ENCODE peak calls at places on chromosomes 3 and 15, in five cellular contexts. Z is AG09309, I is fibroblast of lung, B is GM12865, G is fibroblast of pulmonary artery. K is an unnamed sample.

GRCh38 chr15:56936929-56937328 is 18.5 kb downstream of the TCF12 start:
- DNase-seq in Z (no peak), I (no peak), B (no peak), G (no peak), K (no peak)

GRCh38 chr3:14620512-14620911 is 31.1 kb upstream of the CCDC174 start:
- DNase-seq in Z (no peak), I (no peak), B (no peak), G (no peak), K (no peak)

GRCh38 chr15:55715355-55716076 is 27.4 kb downstream of the PRTG start:
- DNase-seq in Z (no peak), I (no peak), B (no peak), G (no peak), K (no peak)

GRCh38 chr3:101725192-101725889 is 927 bp downstream of the CEP97 start:
- DNase-seq in Z (no peak), I (peak), B (peak), G (peak), K (peak)

GRCh38 chr3:58609990-58610389 is 32.8 kb upstream of the FAM107A start:
- DNase-seq in Z (no peak), I (peak), B (peak), G (no peak), K (no peak)

GRCh38 chr3:61065451-61066011 is 185.7 kb downstream of the FHIT start:
- DNase-seq in Z (no peak), I (no peak), B (no peak), G (no peak), K (no peak)

GRCh38 chr15:83835384-83836010 is 181.6 kb downstream of the ADAMTSL3 start:
- DNase-seq in Z (no peak), I (no peak), B (no peak), G (no peak), K (no peak)

GRCh38 chr3:153161714-153162512 is at the start of gene RAP2B:
- DNase-seq in Z (peak), I (peak), B (peak), G (peak), K (peak)

GRCh38 chr3:50591196-50591741 is 20.3 kb downstream of the CISH start:
- DNase-seq in Z (no peak), I (no peak), B (no peak), G (no peak), K (no peak)

GRCh38 chr3:33798418-33799201 is at the start of gene PDCD6IP:
- DNase-seq in Z (peak), I (peak), B (peak), G (peak), K (peak)

GRCh38 chr3:176978441-176978840 is 218.8 kb downstream of the TBL1XR1 start:
- DNase-seq in Z (no peak), I (no peak), B (no peak), G (peak), K (no peak)

GRCh38 chr3:13638927-13639326 is 90.0 kb downstream of the FBLN2 start:
- DNase-seq in Z (no peak), I (no peak), B (no peak), G (no peak), K (no peak)

GRCh38 chr3:125556314-125556713 is 36.3 kb upstream of the SNX4 start:
- DNase-seq in Z (no peak), I (peak), B (no peak), G (peak), K (peak)

GRCh38 chr3:183697610-183698317 is at the start of gene YEATS2:
- DNase-seq in Z (no peak), I (peak), B (peak), G (peak), K (peak)

GRCh38 chr15:83653639-83654378 is at the start of gene ADAMTSL3:
- DNase-seq in Z (no peak), I (peak), B (no peak), G (peak), K (peak)

GRCh38 chr3:174581551-174581950 is 277.6 kb upstream of the NAALADL2 start:
- DNase-seq in Z (no peak), I (no peak), B (no peak), G (no peak), K (no peak)

GRCh38 chr3:129661766-129662165 is 55.3 kb upstream of the PLXND1 start:
- DNase-seq in Z (no peak), I (no peak), B (no peak), G (no peak), K (no peak)

GRCh38 chr15:68656438-68656739 is 77.6 kb downstream of the CORO2B start:
- DNase-seq in Z (no peak), I (no peak), B (no peak), G (no peak), K (no peak)
- TF ChIP-seq CTCF in Z (no peak), I (no peak), B (no peak), G (no peak), K (no peak)

GRCh38 chr15:96463376-96463775 is 132.9 kb downstream of the NR2F2 start:
- DNase-seq in Z (no peak), I (no peak), B (no peak), G (no peak), K (no peak)
- H3K4me3 ChIP-seq in Z (no peak), I (no peak), B (no peak), G (no peak), K (no peak)

GRCh38 chr3:105960381-105960780 is 91.6 kb upstream of the CBLB start:
- DNase-seq in Z (no peak), I (no peak), B (no peak), G (no peak), K (no peak)

GRCh38 chr3:105957722-105958121 is 88.9 kb upstream of the CBLB start:
- DNase-seq in Z (peak), I (peak), B (no peak), G (peak), K (no peak)

GRCh38 chr3:105956311-105956710 is 87.5 kb upstream of the CBLB start:
- DNase-seq in Z (no peak), I (no peak), B (no peak), G (no peak), K (no peak)

GRCh38 chr3:105953831-105954230 is 85.0 kb upstream of the CBLB start:
- DNase-seq in Z (no peak), I (peak), B (no peak), G (no peak), K (no peak)

GRCh38 chr3:105958237-105959000 is 89.6 kb upstream of the CBLB start:
- DNase-seq in Z (no peak), I (no peak), B (no peak), G (no peak), K (no peak)
- TF ChIP-seq CTCF in Z (no peak), I (no peak), B (no peak), G (no peak), K (no peak)

GRCh38 chr3:81955908-81956307 is 194.5 kb upstream of the GBE1 start:
- DNase-seq in Z (no peak), I (no peak), B (no peak), G (no peak), K (peak)

GRCh38 chr3:81962396-81962795 is 201.0 kb upstream of the GBE1 start:
- DNase-seq in Z (no peak), I (peak), B (no peak), G (no peak), K (peak)

DNA sequence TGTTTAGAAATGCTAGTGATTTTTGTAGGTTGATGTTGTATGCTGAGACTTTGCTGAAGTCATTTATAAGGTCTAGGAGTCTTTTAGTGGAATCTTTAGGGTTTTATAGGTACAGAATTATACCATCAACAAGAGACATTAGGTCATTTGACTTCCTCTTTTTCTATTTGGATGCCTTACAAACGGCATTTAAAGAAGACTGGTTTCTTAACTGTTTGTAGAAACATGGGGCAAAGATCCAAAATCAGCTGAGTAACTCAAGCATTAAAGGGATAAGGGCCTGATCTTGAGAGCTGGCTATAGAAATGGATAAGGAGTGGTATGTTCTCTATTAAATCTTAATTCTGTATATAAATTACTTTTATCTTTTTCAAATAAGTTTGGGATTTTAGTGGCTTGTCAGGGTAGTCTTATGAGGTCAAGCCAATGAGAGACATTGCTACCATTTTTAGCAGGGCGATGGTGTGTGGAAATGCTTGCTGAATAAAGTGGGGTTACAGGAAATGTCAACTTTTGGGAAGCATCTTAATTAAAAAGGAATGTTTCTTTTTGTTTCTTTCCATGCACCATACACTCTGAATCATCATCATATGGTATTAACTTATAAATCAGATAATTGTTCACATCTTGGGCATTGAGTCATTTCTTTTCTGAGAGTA is 197.7 kb upstream of the GBE1 start:
- DNase-seq in Z (peak), I (peak), B (no peak), G (no peak), K (peak)
- H3K4me3 ChIP-seq in Z (no peak), I (no peak), B (no peak), G (no peak), K (no peak)

DNA sequence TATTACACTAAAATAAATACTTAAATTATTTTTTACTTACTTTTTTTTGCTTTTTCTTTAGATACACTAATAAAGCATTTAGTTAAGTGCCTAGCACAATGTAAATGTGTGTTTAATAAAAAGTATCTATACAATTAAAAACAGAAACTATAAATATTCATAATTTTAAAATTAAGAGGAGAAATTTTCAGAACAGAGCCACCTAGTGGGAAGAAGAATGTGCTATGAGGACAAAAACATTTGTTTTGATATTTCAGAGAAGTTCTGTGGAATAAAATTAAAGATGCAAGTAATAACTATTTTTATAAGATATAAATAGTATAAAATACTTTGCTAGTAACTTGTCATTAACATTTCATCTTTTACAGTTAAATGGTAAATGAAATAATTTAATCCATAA is 33.6 kb upstream of the PLSCR5 start:
- DNase-seq in Z (no peak), I (no peak), B (no peak), G (peak), K (no peak)
- TF ChIP-seq CTCF in Z (peak), I (no peak), B (peak), G (peak), K (peak)

DNA sequence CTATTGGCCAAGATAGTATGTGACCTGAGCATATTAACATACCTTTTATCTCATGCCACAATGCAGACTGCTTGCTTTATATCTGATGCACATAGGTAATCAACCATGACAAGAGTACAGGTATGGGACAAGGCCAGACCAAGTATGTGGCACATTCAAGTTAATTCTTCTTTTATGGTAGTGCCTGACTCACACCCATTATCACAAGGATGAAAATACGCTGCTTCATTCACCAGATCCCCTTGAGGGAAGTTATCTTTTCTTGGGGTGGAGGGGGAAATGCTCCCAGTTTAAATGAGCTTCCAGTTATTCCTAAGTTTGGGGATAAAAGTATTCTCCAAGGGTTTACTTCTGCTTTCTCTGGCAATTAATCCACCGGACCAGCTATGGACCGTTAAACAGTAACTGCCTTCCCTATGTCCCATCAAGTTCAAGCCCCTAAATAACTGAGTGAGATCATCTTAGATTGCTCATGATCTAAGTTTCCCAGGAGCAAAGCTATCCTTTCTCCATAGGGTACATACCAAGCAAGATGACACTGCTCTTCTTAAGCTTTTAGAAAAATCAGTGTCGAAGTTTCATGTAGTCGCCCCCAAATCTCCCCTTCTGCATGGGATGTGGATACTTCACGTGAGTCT is 1.9 kb downstream of the COL8A1 start:
- DNase-seq in Z (no peak), I (peak), B (no peak), G (no peak), K (peak)
- H3K4me3 ChIP-seq in Z (peak), I (peak), B (no peak), G (peak), K (peak)

DNA sequence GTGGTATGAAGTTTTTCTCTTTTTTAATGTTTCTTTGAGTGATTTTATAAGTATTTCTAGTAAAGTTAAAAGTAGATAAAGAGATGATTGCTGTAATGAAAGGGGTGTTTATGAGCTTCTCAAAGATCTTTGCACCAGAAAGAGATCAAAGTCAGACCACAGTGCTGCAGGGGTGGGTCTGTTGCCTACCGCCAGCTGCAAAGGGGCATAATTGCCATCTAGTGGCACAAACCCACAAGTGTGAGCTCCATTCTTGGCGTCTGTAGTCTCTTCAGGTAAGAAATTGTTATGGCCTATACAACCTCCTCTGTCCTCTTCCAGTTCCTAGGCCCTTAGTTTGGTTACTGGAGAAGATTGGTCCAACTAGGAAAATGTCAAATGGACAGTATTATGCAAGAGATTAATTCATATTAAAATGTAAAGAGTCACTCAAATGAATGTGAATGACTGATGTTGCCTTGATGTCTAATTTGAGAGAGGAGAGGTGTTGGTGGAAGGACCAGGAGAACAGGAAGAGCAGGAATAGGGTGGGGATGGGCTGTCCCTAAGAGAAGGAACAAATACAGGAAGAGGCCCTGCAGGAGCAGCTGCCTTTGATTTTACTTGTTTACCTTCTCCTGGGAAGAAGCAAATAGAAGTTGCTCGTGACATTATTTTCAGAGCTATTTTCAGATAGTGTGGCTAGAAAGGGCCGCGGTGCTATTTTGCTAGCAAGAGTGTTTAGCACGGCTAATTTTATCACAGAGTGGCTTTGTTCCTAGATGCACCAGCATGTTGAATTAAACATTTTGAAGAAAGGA is 53.0 kb upstream of the GSK3B start:
- DNase-seq in Z (no peak), I (no peak), B (peak), G (no peak), K (no peak)
- TF ChIP-seq CTCF in Z (no peak), I (no peak), B (peak), G (no peak), K (no peak)

GRCh38 chr3:18434731-18435130 is 9.6 kb upstream of the SATB1 start:
- DNase-seq in Z (no peak), I (no peak), B (no peak), G (no peak), K (no peak)
- H3K4me3 ChIP-seq in Z (no peak), I (no peak), B (no peak), G (no peak), K (no peak)

DNA sequence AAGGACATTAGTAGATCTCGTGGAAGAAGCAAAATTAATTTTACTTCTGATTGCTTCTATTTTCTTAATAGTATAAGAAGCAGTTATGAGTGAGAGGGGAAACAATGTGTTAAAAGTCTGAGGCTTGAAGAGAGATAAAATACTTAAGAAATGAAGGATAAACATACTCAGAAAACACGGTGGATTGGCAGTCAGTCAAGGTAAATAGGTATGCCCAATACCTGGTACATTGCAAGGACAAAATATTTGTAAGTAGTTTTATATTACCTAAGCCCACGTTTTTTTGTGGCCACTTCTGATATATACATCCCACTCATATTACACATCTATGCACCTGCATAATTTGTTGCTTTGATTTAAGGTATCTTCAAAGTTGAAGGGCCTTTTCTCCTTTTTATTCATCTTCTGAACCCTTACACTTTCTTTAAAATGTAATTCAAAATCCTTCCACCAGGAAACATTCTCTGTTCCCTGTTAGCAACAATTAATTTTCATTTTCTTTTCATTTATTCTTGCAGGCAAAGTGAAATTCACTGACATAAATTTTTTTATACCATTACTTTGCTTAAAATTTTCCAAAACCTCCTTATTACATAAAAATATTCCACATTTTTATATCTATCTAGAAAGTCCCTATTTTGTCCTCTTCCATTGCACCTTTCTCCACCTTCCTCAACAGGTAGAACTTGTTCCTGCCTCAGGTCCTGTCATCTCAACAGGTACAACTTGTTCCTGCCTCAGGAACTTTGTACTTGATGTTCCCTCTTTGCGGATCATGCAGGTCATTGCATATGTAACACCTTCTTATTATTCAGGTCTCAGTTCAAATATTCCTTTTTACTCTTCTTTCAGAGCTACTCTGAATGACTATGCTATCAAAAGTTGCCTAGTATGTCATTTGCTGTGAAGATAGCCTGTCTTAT is 755.7 kb upstream of the ALCAM start:
- DNase-seq in Z (no peak), I (no peak), B (no peak), G (no peak), K (no peak)
- TF ChIP-seq CTCF in Z (peak), I (no peak), B (no peak), G (peak), K (peak)